ENCODE peak calls at places on chromosomes 7 and 10, in five cellular contexts. T is HCT116, C is K562, J is SK-N-SH, E is IMR-90. L is an unnamed sample.

GRCh38 chr10:729213-729612 is 39.7 kb upstream of the DIP2C start:
- DNase-seq in T (no peak), C (no peak), J (no peak), E (no peak), L (no peak)

GRCh38 chr7:122310119-122311021 is 5.8 kb upstream of the FEZF1 start:
- DNase-seq in T (no peak), C (no peak), J (no peak), E (no peak), L (peak; percentile 89)

GRCh38 chr10:43124574-43125273 is 13.5 kb upstream of the CSGALNACT2 start:
- DNase-seq in T (no peak), C (no peak), J (no peak), E (no peak), L (peak; percentile 33)

GRCh38 chr7:156966387-156966786 is 16.9 kb downstream of the NOM1 start:
- DNase-seq in T (no peak), C (no peak), J (no peak), E (no peak), L (no peak)

GRCh38 chr7:149817836-149818535 is 20.2 kb upstream of the ZNF862 start:
- DNase-seq in T (no peak), C (no peak), J (no peak), E (no peak), L (no peak)

GRCh38 chr10:67790534-67791408 is 47.2 kb downstream of the DNAJC12 start:
- DNase-seq in T (peak; percentile 57), C (peak; percentile 16), J (no peak), E (peak; percentile 29), L (no peak)

GRCh38 chr10:132363921-132364593 is 32.1 kb downstream of the LRRC27 start:
- DNase-seq in T (no peak), C (peak; percentile 28), J (peak; percentile 69), E (no peak), L (peak; percentile 91)

GRCh38 chr7:157702311-157703023 is 365.7 kb downstream of the DNAJB6 start:
- DNase-seq in T (no peak), C (no peak), J (peak; percentile 93), E (no peak), L (peak; percentile 47)

GRCh38 chr7:48301201-48301600 is 129.9 kb downstream of the ABCA13 start:
- DNase-seq in T (no peak), C (no peak), J (no peak), E (no peak), L (no peak)

GRCh38 chr7:116780521-116780920 is 81.9 kb upstream of the CAPZA2 start:
- DNase-seq in T (no peak), C (no peak), J (no peak), E (no peak), L (no peak)
- H3K27ac ChIP-seq in T (peak overlapping the region; percentile 97), C (no peak overlapping the region), J (no peak overlapping the region), E (no peak overlapping the region), L (no peak overlapping the region)

GRCh38 chr10:102375867-102376266 is 19.6 kb upstream of the NFKB2 start:
- DNase-seq in T (no peak), C (no peak), J (no peak), E (no peak), L (no peak)
- H3K36me3 ChIP-seq in T (peaks cover 56% of the 10 kb centered on the region), C (peaks cover 55% of the 10 kb centered on the region), J (peaks cover 33% of the 10 kb centered on the region), E (peaks cover 60% of the 10 kb centered on the region), L (peaks cover 66% of the 10 kb centered on the region)

GRCh38 chr10:103568505-103568904 is 75.0 kb downstream of the NEURL1 start:
- DNase-seq in T (no peak), C (no peak), J (no peak), E (no peak), L (no peak)
- H3K9ac ChIP-seq in T (no peak overlapping the region), C (no peak overlapping the region), J (no peak overlapping the region), E (no peak overlapping the region), L (no peak overlapping the region)

DNA sequence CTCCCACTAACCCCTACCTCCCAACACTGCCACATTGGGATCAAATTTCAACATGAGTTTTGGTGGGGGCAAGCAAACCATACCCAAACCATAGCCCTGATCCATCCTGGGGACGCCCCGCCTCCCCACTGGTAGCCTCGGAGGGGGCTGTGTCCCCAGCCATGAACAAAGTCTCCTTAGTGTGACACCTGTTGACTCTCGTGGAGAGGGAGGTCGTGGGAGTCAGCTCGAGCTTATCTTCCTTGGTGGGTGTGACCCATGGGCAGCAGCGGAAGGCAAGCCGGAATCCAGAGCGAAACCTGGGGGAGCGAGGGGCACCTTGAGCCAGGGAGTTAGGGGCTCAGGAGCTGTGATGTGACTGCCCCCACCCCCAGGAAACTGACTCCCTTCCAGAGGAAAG is 11.9 kb downstream of the TACR2 start:
- DNase-seq in T (no peak), C (no peak), J (no peak), E (no peak), L (no peak)
- H3K27ac ChIP-seq in T (no peak overlapping the region), C (no peak overlapping the region), J (no peak overlapping the region), E (no peak overlapping the region), L (no peak overlapping the region)

GRCh38 chr10:8071666-8072065 is 17.2 kb downstream of the GATA3 start:
- DNase-seq in T (no peak), C (no peak), J (no peak), E (no peak), L (no peak)
- H3K36me3 ChIP-seq in T (no peaks in the 10 kb centered on the region), C (no peaks in the 10 kb centered on the region), J (peaks cover 90% of the 10 kb centered on the region), E (no peaks in the 10 kb centered on the region), L (peaks cover 83% of the 10 kb centered on the region)

GRCh38 chr10:101878869-101879268 is 35.3 kb upstream of the KCNIP2 start:
- DNase-seq in T (no peak), C (no peak), J (no peak), E (no peak), L (no peak)

GRCh38 chr10:101880190-101880573 is 36.6 kb upstream of the KCNIP2 start:
- DNase-seq in T (no peak), C (no peak), J (no peak), E (no peak), L (no peak)

GRCh38 chr10:101879456-101880189 is 36.0 kb upstream of the KCNIP2 start:
- DNase-seq in T (no peak), C (no peak), J (no peak), E (peak; percentile 97), L (no peak)

DNA sequence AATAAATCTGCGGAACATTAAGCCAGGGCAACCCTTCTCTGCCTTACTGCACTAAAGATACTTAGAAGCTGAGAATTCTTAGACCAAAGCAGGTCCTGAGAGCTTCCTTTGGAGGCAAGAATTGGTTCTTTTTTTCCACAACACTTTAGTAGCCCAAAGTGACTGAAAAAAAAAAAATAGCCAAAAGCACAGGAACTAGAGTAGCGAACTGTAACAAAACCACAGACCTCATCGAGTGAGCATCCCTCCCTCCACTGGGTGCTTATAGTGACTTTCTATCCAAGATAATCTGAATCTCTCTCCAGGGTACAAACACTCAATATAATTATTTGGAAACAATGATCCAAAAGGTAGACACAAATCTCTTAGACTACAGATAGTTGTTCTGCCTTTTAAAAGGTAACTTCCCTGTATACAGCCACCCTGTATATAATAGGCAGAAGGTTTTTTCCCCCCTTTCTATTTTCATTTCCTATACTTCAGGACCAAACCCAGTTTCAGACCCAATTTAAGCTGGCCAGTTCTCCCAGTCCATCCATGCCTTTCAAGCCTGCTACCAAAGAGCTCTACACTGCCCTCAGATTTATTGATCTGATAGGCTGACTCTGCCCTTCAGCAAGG is 31.6 kb upstream of the KCNIP2 start:
- DNase-seq in T (no peak), C (no peak), J (no peak), E (no peak), L (no peak)
- H3K9ac ChIP-seq in T (no peak overlapping the region), C (no peak overlapping the region), J (no peak overlapping the region), E (no peak overlapping the region), L (no peak overlapping the region)

L was measured in endodermal cell.